ENCODE peak calls at places on chromosomes 6 and 20, in six cellular contexts. W is uterus, A is tibial nerve, S is A549, T is sigmoid colon, D is stomach. M is an unnamed sample.
A peak's percentile ranks its signal among the peaks of the same experiment; 100 is the strongest.

GRCh38 chr6:151228788-151229400 is 10.9 kb upstream of the AKAP12 start:
- DNase-seq in W (no peak), A (no peak), S (no peak), T (no peak), D (no peak), M (no peak)

GRCh38 chr6:43376551-43376981 is 7.1 kb upstream of the ZNF318 start:
- DNase-seq in W (no peak), A (no peak), S (no peak), T (no peak), D (no peak), M (no peak)

GRCh38 chr6:112620832-112621569 is 273.9 kb downstream of the RFPL4B start:
- DNase-seq in W (no peak), A (no peak), S (no peak), T (no peak), D (no peak), M (no peak)

GRCh38 chr6:160110724-160111123 is 10.9 kb upstream of the SLC22A1 start:
- DNase-seq in W (no peak), A (no peak), S (no peak), T (no peak), D (no peak), M (no peak)

GRCh38 chr6:112018619-112019416 is 35.1 kb upstream of the CCN6 start:
- DNase-seq in W (no peak), A (no peak), S (no peak), T (no peak), D (peak; percentile 48), M (no peak)

GRCh38 chr20:14959506-14960493 is 622.4 kb upstream of the FLRT3 start:
- DNase-seq in W (no peak), A (no peak), S (peak; percentile 85), T (no peak), D (no peak), M (no peak)

GRCh38 chr20:51423810-51424209 is 118.7 kb downstream of the NFATC2 start:
- DNase-seq in W (no peak), A (no peak), S (no peak), T (no peak), D (no peak), M (no peak)

GRCh38 chr20:35972445-35972844 is 4.1 kb downstream of the CNBD2 start:
- DNase-seq in W (no peak), A (no peak), S (no peak), T (no peak), D (no peak), M (no peak)

GRCh38 chr6:83962592-83962991 is 71.0 kb upstream of the MRAP2 start:
- DNase-seq in W (no peak), A (no peak), S (no peak), T (no peak), D (no peak), M (no peak)

GRCh38 chr6:144149894-144150672 is at the start of gene STX11:
- DNase-seq in W (peak; percentile 19), A (peak; percentile 21), S (peak; percentile 43), T (peak; percentile 78), D (peak; percentile 67), M (peak; percentile 55)

DNA sequence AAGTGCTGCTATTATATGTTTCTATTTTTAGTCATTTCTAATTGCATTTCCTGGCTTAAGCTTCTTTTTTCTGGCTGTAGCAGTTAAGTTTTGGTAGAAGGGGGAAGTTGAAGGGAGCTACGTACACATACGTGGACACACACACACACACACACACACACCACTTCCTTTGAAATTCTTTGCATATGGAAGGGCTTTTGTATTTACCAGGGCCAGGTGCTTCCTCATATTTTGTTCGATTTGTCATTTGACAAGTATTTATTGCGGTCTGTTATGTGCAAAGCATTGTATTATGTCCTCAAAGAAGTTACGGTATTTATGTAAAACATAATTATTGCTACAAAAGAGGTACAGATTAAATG is 82.3 kb downstream of the RTN4IP1 start:
- DNase-seq in W (no peak), A (no peak), S (no peak), T (no peak), D (no peak), M (no peak)
- TF ChIP-seq POLR2A in W (no peak), A (no peak), S (no peak), T (no peak), D (no peak), M (no peak)

GRCh38 chr6:17705778-17706579 is 746 bp downstream of the NUP153 start:
- DNase-seq in W (peak; percentile 56), A (peak; percentile 19), S (peak; percentile 78), T (peak; percentile 81), D (peak; percentile 65), M (no peak)
- TF ChIP-seq POLR2A in W (no peak), A (no peak), S (no peak), T (no peak), D (no peak), M (no peak)

GRCh38 chr20:45925821-45926506 is 8.5 kb upstream of the PCIF1 start:
- DNase-seq in W (no peak), A (no peak), S (no peak), T (no peak), D (no peak), M (no peak)
- TF ChIP-seq POLR2A in W (no peak), A (no peak), S (no peak), T (no peak), D (no peak), M (no peak)

DNA sequence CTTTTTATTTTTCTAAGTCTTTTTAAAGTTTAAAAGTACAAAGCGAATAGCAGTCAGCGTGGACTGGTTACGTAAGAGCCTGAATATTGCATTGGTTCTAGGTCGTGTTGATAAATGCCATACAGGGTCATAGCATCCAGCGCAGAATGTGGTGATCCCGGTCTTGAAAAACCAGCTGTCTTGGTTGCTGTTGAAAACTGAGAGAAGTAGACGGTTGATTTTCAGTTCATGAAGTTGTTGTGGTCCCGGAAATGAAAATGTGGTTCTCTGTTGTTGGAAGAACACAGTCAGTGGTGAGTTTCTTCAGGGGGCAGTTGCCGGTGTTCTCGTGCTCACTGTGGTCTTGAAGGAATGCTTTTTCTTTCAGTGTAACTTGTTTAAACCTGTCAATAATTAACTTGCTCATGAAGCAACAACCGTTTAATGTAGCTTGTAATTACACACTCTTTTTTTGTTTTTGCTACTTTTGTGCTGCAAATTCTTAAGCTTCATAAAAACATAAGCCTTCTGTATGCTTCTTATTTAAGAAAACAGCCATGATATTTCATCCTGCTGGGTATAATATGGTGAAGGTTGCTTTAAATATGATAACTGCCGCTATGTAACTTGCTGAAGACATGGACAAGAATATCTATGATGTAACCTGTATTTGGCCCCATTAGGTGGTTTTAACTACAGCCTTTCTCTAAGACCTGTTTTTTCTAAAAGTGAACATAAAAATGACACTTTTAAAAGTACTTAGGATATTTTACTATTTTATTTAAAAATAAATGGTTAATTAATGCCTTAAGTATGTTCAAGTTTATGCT is 64.8 kb upstream of the KIF25 start:
- DNase-seq in W (no peak), A (no peak), S (peak; percentile 26), T (no peak), D (no peak), M (no peak)
- TF ChIP-seq POLR2A in W (no peak), A (no peak), S (no peak), T (no peak), D (no peak), M (no peak)